ENCODE peak calls at places on chromosomes 13 and 19, in ten cellular contexts. W is BJ; V is RCC 7860; H is transverse colon; T is H7; O is mucosa of gallbladder; R is tibial artery; S is osteocyte; G is stimulated activated CD4-positive, alpha-beta T cell treated with anti-CD3 and anti-CD28 coated beads, Interleukin-15, amount 100 ng/mL, for 1 hour; A is activated CD4-positive, alpha-beta T cell treated with anti-CD3 and anti-CD28 coated beads, Interleukin-2, amount 10 ng/mL, durations not matched to agents 7 days and 5 days. E is an unnamed sample.

GRCh38 chr13:91817250-91817649 is 418.8 kb downstream of the GPC5 start:
- DNase-seq in T (no peak), O (no peak), R (no peak), H (no peak), V (no peak), G (no peak), A (no peak), W (no peak), S (no peak), E (no peak)

GRCh38 chr19:13633109-13633508 is 126.8 kb upstream of the CACNA1A start:
- DNase-seq in V (peak), T (peak), H (peak), G (no peak), A (no peak), S (peak), W (no peak), R (no peak), O (peak), E (no peak)

GRCh38 chr13:45419945-45420344 is 1.8 kb upstream of the SLC25A30 start:
- DNase-seq in O (no peak), S (no peak), A (no peak), V (no peak), W (no peak), T (no peak), H (no peak), G (no peak), R (no peak), E (no peak)

GRCh38 chr13:32947411-32947810 is 68.8 kb upstream of the KL start:
- DNase-seq in T (no peak), O (no peak), R (no peak), H (no peak), A (no peak), V (no peak), S (no peak), G (no peak), W (no peak), E (no peak)

GRCh38 chr19:55383789-55384575 is at the start of gene TMEM238:
- DNase-seq in O (peak), T (peak), H (peak), V (no peak), W (no peak), G (no peak), S (no peak), A (peak), R (no peak), E (peak)

GRCh38 chr19:13842294-13843103 is 34.4 kb upstream of the NANOS3 start:
- DNase-seq in S (peak), R (peak), V (peak), T (peak), O (peak), A (peak), H (peak), W (no peak), G (peak), E (peak)

GRCh38 chr13:79637086-79637763 is 156.3 kb downstream of the NDFIP2 start:
- DNase-seq in H (no peak), A (no peak), R (peak), W (no peak), V (no peak), O (no peak), S (no peak), T (no peak), G (no peak), E (no peak)

GRCh38 chr13:60754691-60755090 is 357.7 kb downstream of the TDRD3 start:
- DNase-seq in T (no peak), R (no peak), O (no peak), A (no peak), H (no peak), V (no peak), W (no peak), G (no peak), S (no peak), E (no peak)

GRCh38 chr13:25905411-25906010 is 146.3 kb downstream of the SHISA2 start:
- DNase-seq in S (no peak), W (no peak), R (no peak), V (no peak), G (no peak), H (peak), T (no peak), A (no peak), O (no peak), E (no peak)

GRCh38 chr19:2207991-2208860 is 27.9 kb downstream of the PLEKHJ1 start:
- DNase-seq in W (peak), A (peak), G (no peak), H (peak), T (no peak), R (peak), S (peak), V (no peak), O (peak), E (peak)

GRCh38 chr13:104008571-104009435 is 942.6 kb upstream of the SLC10A2 start:
- DNase-seq in H (no peak), G (no peak), O (no peak), W (peak), S (no peak), R (no peak), A (no peak), T (no peak), V (peak), E (no peak)

GRCh38 chr19:42201489-42202289 is 15.8 kb downstream of the DEDD2 start:
- DNase-seq in H (peak), R (no peak), S (no peak), G (no peak), V (no peak), O (no peak), T (no peak), W (no peak), A (peak), E (peak)

GRCh38 chr19:3979289-3979673 is 6.0 kb downstream of the EEF2 start:
- DNase-seq in R (no peak), O (no peak), V (no peak), S (no peak), T (no peak), W (no peak), A (no peak), G (no peak), H (no peak), E (no peak)

GRCh38 chr19:29499261-29499920 is 26.4 kb upstream of the VSTM2B start:
- DNase-seq in R (no peak), G (no peak), W (no peak), V (no peak), S (no peak), O (no peak), T (peak), H (no peak), A (no peak), E (no peak)

GRCh38 chr13:112688560-112689497 is 1.0 kb upstream of the ATP11A start:
- DNase-seq in S (no peak), H (peak), R (peak), V (no peak), G (no peak), W (no peak), T (no peak), A (peak), O (no peak), E (peak)

GRCh38 chr13:113495494-113496251 is 5.2 kb upstream of the DCUN1D2 start:
- DNase-seq in T (peak), R (no peak), W (no peak), G (no peak), O (no peak), H (no peak), A (no peak), S (peak), V (no peak), E (no peak)

GRCh38 chr13:80177327-80177726 is 163.6 kb downstream of the SPRY2 start:
- DNase-seq in V (no peak), W (no peak), H (no peak), O (no peak), A (no peak), R (no peak), T (peak), S (no peak), G (no peak), E (no peak)

GRCh38 chr13:93079294-93079693 is 147.3 kb upstream of the GPC6 start:
- DNase-seq in H (no peak), S (no peak), R (no peak), G (no peak), A (no peak), T (no peak), O (no peak), W (no peak), V (no peak), E (no peak)

GRCh38 chr13:35814573-35814972 is 316.6 kb downstream of the DCLK1 start:
- DNase-seq in V (no peak), G (no peak), R (no peak), H (no peak), O (no peak), T (no peak), A (no peak), W (no peak), S (no peak), E (no peak)